ENCODE peak calls at places on chromosomes 13 and 19, in four cellular contexts. L, S, T and C are unnamed samples.

GRCh38 chr19:18785179-18786124 is 5.7 kb downstream of the COMP start:
- DNase-seq in L (no peak), S (peak; percentile 33), T (peak; percentile 95), C (peak; percentile 58)

GRCh38 chr19:33630880-33631627 is 9.3 kb downstream of the CHST8 start:
- DNase-seq in L (peak; percentile 47), S (no peak), T (no peak), C (no peak)

GRCh38 chr19:36489920-36490415 is 607 bp upstream of the ZNF566 start:
- DNase-seq in L (peak; percentile 83), S (peak; percentile 96), T (peak; percentile 86), C (peak; percentile 95)

GRCh38 chr19:13795595-13796300 is 505 bp downstream of the ZSWIM4 start:
- DNase-seq in L (no peak), S (no peak), T (no peak), C (no peak)

GRCh38 chr19:17624314-17624991 is 63.7 kb downstream of the UNC13A start:
- DNase-seq in L (no peak), S (no peak), T (no peak), C (no peak)

GRCh38 chr19:15199652-15200574 is 882 bp downstream of the NOTCH3 start:
- DNase-seq in L (no peak), S (no peak), T (no peak), C (no peak)

GRCh38 chr13:110388141-110388943 is 81.3 kb downstream of the COL4A2 start:
- DNase-seq in L (peak; percentile 92), S (peak; percentile 94), T (no peak), C (peak; percentile 93)

GRCh38 chr13:102028198-102028597 is 373.6 kb downstream of the FGF14 start:
- DNase-seq in L (no peak), S (no peak), T (no peak), C (no peak)

GRCh38 chr19:952680-953500 is 27.1 kb downstream of the ARID3A start:
- DNase-seq in L (no peak), S (no peak), T (peak; percentile 93), C (peak; percentile 28)

GRCh38 chr19:28289294-28290063 is 923.5 kb downstream of the UQCRFS1 start:
- DNase-seq in L (no peak), S (no peak), T (no peak), C (peak; percentile 51)

GRCh38 chr19:46478356-46478986 is 7.1 kb upstream of the PNMA8A start:
- DNase-seq in L (no peak), S (peak; percentile 79), T (no peak), C (peak; percentile 81)

GRCh38 chr19:40633207-40633606 is 32.0 kb downstream of the LTBP4 start:
- DNase-seq in L (no peak), S (peak; percentile 47), T (no peak), C (peak; percentile 53)

GRCh38 chr13:21638319-21639282 is 32.3 kb upstream of the FGF9 start:
- DNase-seq in L (no peak), S (no peak), T (peak; percentile 20), C (peak; percentile 42)